ENCODE peak calls at places on chromosome 14, in six cellular contexts. F is hepatocyte, M is amniotic stem cell, S is NCI-H774, E is AG10803, W is tibial artery. T is an unnamed sample.

GRCh38 chr14:39491134-39491541 is 58.9 kb upstream of the FBXO33 start:
- DNase-seq in F (peak; percentile 63), M (no peak), S (peak; percentile 45), E (peak; percentile 38), W (no peak), T (peak; percentile 27)

GRCh38 chr14:105526781-105527380 is 498 bp downstream of the TMEM121 start:
- DNase-seq in F (peak; percentile 9), M (no peak), S (no peak), E (no peak), W (no peak), T (no peak)

GRCh38 chr14:75426332-75427125 is 1.3 kb upstream of the JDP2 start:
- DNase-seq in F (no peak), M (no peak), S (no peak), E (no peak), W (no peak), T (no peak)

GRCh38 chr14:88005050-88005481 is at the start of gene GPR65:
- DNase-seq in F (no peak), M (no peak), S (no peak), E (peak; percentile 28), W (no peak), T (no peak)

GRCh38 chr14:50823051-50823762 is 7.8 kb downstream of the NIN start:
- DNase-seq in F (no peak), M (no peak), S (no peak), E (peak; percentile 71), W (no peak), T (no peak)

GRCh38 chr14:99188721-99189120 is 83.3 kb downstream of the BCL11B start:
- DNase-seq in F (no peak), M (no peak), S (no peak), E (no peak), W (no peak), T (no peak)

GRCh38 chr14:96588410-96589249 is 86.4 kb downstream of the PAPOLA start:
- DNase-seq in F (no peak), M (no peak), S (no peak), E (no peak), W (no peak), T (no peak)

GRCh38 chr14:103725001-103725682 is 9.5 kb downstream of the ZFYVE21 start:
- DNase-seq in F (no peak), M (no peak), S (no peak), E (no peak), W (no peak), T (no peak)

GRCh38 chr14:31829256-31829923 is 247.7 kb upstream of the ARHGAP5 start:
- DNase-seq in F (peak; percentile 44), M (peak; percentile 14), S (no peak), E (peak; percentile 54), W (no peak), T (no peak)

GRCh38 chr14:92531151-92531873 is 17.7 kb downstream of the RIN3 start:
- DNase-seq in F (no peak), M (no peak), S (no peak), E (no peak), W (no peak), T (no peak)

GRCh38 chr14:53055003-53055402 is 98.1 kb downstream of the DDHD1 start:
- DNase-seq in F (peak; percentile 55), M (no peak), S (peak; percentile 10), E (peak; percentile 64), W (no peak), T (no peak)

GRCh38 chr14:80291099-80291498 is 79.8 kb upstream of the DIO2 start:
- DNase-seq in F (no peak), M (no peak), S (no peak), E (no peak), W (no peak), T (no peak)

GRCh38 chr14:68951051-68951797 is 27.9 kb downstream of the ACTN1 start:
- DNase-seq in F (peak; percentile 67), M (peak; percentile 92), S (no peak), E (peak; percentile 95), W (peak; percentile 94), T (peak; percentile 76)

GRCh38 chr14:36521598-36522345 is 1.7 kb upstream of the NKX2-1 start:
- DNase-seq in F (no peak), M (no peak), S (no peak), E (no peak), W (no peak), T (no peak)

GRCh38 chr14:93980464-93981201 is 4.3 kb upstream of the ASB2 start:
- DNase-seq in F (no peak), M (no peak), S (no peak), E (no peak), W (peak; percentile 70), T (no peak)

GRCh38 chr14:22268875-22269274 is 320.1 kb downstream of the DAD1 start:
- DNase-seq in F (peak; percentile 59), M (no peak), S (no peak), E (no peak), W (no peak), T (peak; percentile 91)

GRCh38 chr14:32571995-32572866 is 243.1 kb downstream of the AKAP6 start:
- DNase-seq in F (peak; percentile 42), M (no peak), S (no peak), E (no peak), W (no peak), T (no peak)

GRCh38 chr14:36720657-36721056 is 59.0 kb downstream of the PAX9 start:
- DNase-seq in F (no peak), M (no peak), S (no peak), E (no peak), W (no peak), T (no peak)

GRCh38 chr14:22314183-22314820 is 274.7 kb downstream of the DAD1 start:
- DNase-seq in F (peak; percentile 76), M (no peak), S (peak; percentile 44), E (peak; percentile 38), W (no peak), T (no peak)

GRCh38 chr14:101738921-101739320 is 22.6 kb upstream of the PPP2R5C start:
- DNase-seq in F (no peak), M (no peak), S (no peak), E (no peak), W (no peak), T (no peak)

GRCh38 chr14:102479107-102479506 is 30.5 kb downstream of the ANKRD9 start:
- DNase-seq in F (no peak), M (no peak), S (no peak), E (no peak), W (no peak), T (no peak)

GRCh38 chr14:65637780-65638179 is 225.2 kb downstream of the FUT8 start:
- DNase-seq in F (no peak), M (no peak), S (no peak), E (peak; percentile 10), W (no peak), T (peak; percentile 19)

GRCh38 chr14:99884834-99885648 is 91.8 kb downstream of the EML1 start:
- DNase-seq in F (peak; percentile 81), M (no peak), S (peak; percentile 17), E (peak; percentile 74), W (no peak), T (no peak)

GRCh38 chr14:56953884-56954283 is 143.6 kb upstream of the OTX2 start:
- DNase-seq in F (no peak), M (no peak), S (no peak), E (no peak), W (no peak), T (no peak)

GRCh38 chr14:22243971-22244581 is 344.9 kb downstream of the DAD1 start:
- DNase-seq in F (no peak), M (no peak), S (no peak), E (no peak), W (no peak), T (no peak)

GRCh38 chr14:59698793-59699192 is 122.2 kb upstream of the CCDC175 start:
- DNase-seq in F (no peak), M (no peak), S (no peak), E (no peak), W (no peak), T (no peak)